ENCODE peak calls at places on chromosomes 13 and 19, in six cellular contexts. Q, N, Z, R, B and C are unnamed samples.
A peak's percentile ranks its signal among the peaks of the same experiment; 100 is the strongest.

GRCh38 chr13:107271226-107271625 is 703.3 kb upstream of the ARGLU1 start:
- DNase-seq in Q (no peak), N (no peak), Z (no peak), R (no peak), B (no peak), C (no peak)

GRCh38 chr19:46288896-46289588 is 7.8 kb upstream of the HIF3A start:
- DNase-seq in Q (no peak), N (no peak), Z (peak; percentile 74), R (no peak), B (no peak), C (no peak)

GRCh38 chr13:29597701-29598100 is 2.2 kb upstream of the SLC7A1 start:
- DNase-seq in Q (no peak), N (no peak), Z (no peak), R (no peak), B (no peak), C (no peak)

GRCh38 chr13:109422163-109422562 is 364.2 kb downstream of the IRS2 start:
- DNase-seq in Q (peak; percentile 21), N (no peak), Z (no peak), R (no peak), B (no peak), C (no peak)

GRCh38 chr13:110636053-110636475 is 20.7 kb downstream of the NAXD start:
- DNase-seq in Q (no peak), N (no peak), Z (no peak), R (no peak), B (no peak), C (no peak)

GRCh38 chr13:21674271-21675009 is 3.6 kb downstream of the FGF9 start:
- DNase-seq in Q (no peak), N (no peak), Z (no peak), R (no peak), B (no peak), C (no peak)

GRCh38 chr13:44447783-44448182 is 74.2 kb downstream of the SERP2 start:
- DNase-seq in Q (no peak), N (no peak), Z (no peak), R (no peak), B (no peak), C (no peak)

GRCh38 chr19:49064768-49065611 is at the start of gene NTF4:
- DNase-seq in Q (peak; percentile 19), N (no peak), Z (peak; percentile 61), R (no peak), B (no peak), C (no peak)

GRCh38 chr19:15935167-15935702 is 906 bp upstream of the CYP4F11 start:
- DNase-seq in Q (no peak), N (no peak), Z (peak; percentile 3), R (no peak), B (no peak), C (no peak)

GRCh38 chr13:30021611-30022010 is 171.2 kb upstream of the UBL3 start:
- DNase-seq in Q (no peak), N (no peak), Z (no peak), R (no peak), B (no peak), C (no peak)

GRCh38 chr13:95882121-95882520 is 171.1 kb downstream of the UGGT2 start:
- DNase-seq in Q (peak; percentile 27), N (no peak), Z (no peak), R (no peak), B (no peak), C (no peak)

GRCh38 chr13:77902319-77902963 is 16.2 kb downstream of the EDNRB start:
- DNase-seq in Q (no peak), N (no peak), Z (no peak), R (no peak), B (no peak), C (no peak)

GRCh38 chr19:53511933-53512374 is 26.0 kb upstream of the ZNF331 start:
- DNase-seq in Q (peak; percentile 64), N (peak; percentile 35), Z (no peak), R (no peak), B (no peak), C (peak; percentile 28)

GRCh38 chr19:1090731-1091543 is 4.2 kb downstream of the POLR2E start:
- DNase-seq in Q (no peak), N (no peak), Z (no peak), R (no peak), B (no peak), C (no peak)

GRCh38 chr19:46537136-46538097 is 41.8 kb upstream of the PNMA8B start:
- DNase-seq in Q (peak; percentile 54), N (peak; percentile 61), Z (peak; percentile 59), R (no peak), B (no peak), C (no peak)

GRCh38 chr13:110348751-110349150 is 41.7 kb downstream of the COL4A2 start:
- DNase-seq in Q (no peak), N (no peak), Z (no peak), R (no peak), B (no peak), C (no peak)

GRCh38 chr19:33419763-33420080 is 46.2 kb downstream of the CEBPG start:
- DNase-seq in Q (no peak), N (no peak), Z (no peak), R (no peak), B (no peak), C (no peak)

GRCh38 chr19:33055718-33056117 is 9.0 kb downstream of the RHPN2 start:
- DNase-seq in Q (no peak), N (no peak), Z (no peak), R (no peak), B (no peak), C (no peak)

GRCh38 chr19:31527443-31527842 is 178.2 kb upstream of the TSHZ3 start:
- DNase-seq in Q (no peak), N (no peak), Z (no peak), R (no peak), B (no peak), C (no peak)

GRCh38 chr19:48424694-48425219 is 21.0 kb upstream of the GRWD1 start:
- DNase-seq in Q (no peak), N (no peak), Z (peak; percentile 92), R (no peak), B (no peak), C (no peak)

GRCh38 chr13:52644108-52644507 is 1.9 kb downstream of the HNRNPA1L2 start:
- DNase-seq in Q (no peak), N (no peak), Z (no peak), R (no peak), B (no peak), C (no peak)

GRCh38 chr19:48815870-48816501 is 5.2 kb upstream of the BCAT2 start:
- DNase-seq in Q (peak; percentile 93), N (no peak), Z (peak; percentile 71), R (no peak), B (no peak), C (no peak)

GRCh38 chr19:46714523-46715106 is 2.3 kb downstream of the PRKD2 start:
- DNase-seq in Q (no peak), N (peak; percentile 83), Z (no peak), R (no peak), B (no peak), C (peak; percentile 84)

GRCh38 chr13:90867336-90867683 is 480.2 kb upstream of the MIR17HG start:
- DNase-seq in Q (peak; percentile 74), N (no peak), Z (peak; percentile 14), R (peak; percentile 0), B (peak; percentile 40), C (peak; percentile 8)

GRCh38 chr13:70253834-70254233 is 145.6 kb upstream of the KLHL1 start:
- DNase-seq in Q (no peak), N (no peak), Z (no peak), R (no peak), B (no peak), C (no peak)

GRCh38 chr13:41179593-41180250 is 14.6 kb downstream of the KBTBD7 start:
- DNase-seq in Q (no peak), N (no peak), Z (no peak), R (no peak), B (no peak), C (no peak)

GRCh38 chr13:30659980-30660379 is 42.3 kb downstream of the USPL1 start:
- DNase-seq in Q (no peak), N (no peak), Z (no peak), R (no peak), B (no peak), C (no peak)

GRCh38 chr13:23212621-23213020 is 31.8 kb downstream of the SGCG start:
- DNase-seq in Q (no peak), N (no peak), Z (no peak), R (no peak), B (no peak), C (no peak)

GRCh38 chr19:39679791-39680168 is 24.1 kb downstream of the LGALS16 start:
- DNase-seq in Q (no peak), N (no peak), Z (no peak), R (no peak), B (no peak), C (no peak)

GRCh38 chr19:39681416-39681815 is 22.9 kb upstream of the LGALS14 start:
- DNase-seq in Q (no peak), N (no peak), Z (no peak), R (no peak), B (no peak), C (no peak)

GRCh38 chr19:39677931-39678889 is 22.5 kb downstream of the LGALS16 start:
- DNase-seq in Q (peak; percentile 90), N (no peak), Z (no peak), R (no peak), B (no peak), C (no peak)

GRCh38 chr19:39679056-39679790 is 23.5 kb downstream of the LGALS16 start:
- DNase-seq in Q (no peak), N (no peak), Z (no peak), R (no peak), B (no peak), C (peak; percentile 5)

GRCh38 chr19:39680593-39680992 is 23.7 kb upstream of the LGALS14 start:
- DNase-seq in Q (no peak), N (no peak), Z (no peak), R (no peak), B (no peak), C (no peak)
- TF ChIP-seq POLR2A in Q (no peak), N (no peak), Z (no peak), R (no peak), B (no peak), C (no peak)

GRCh38 chr13:48042889-48043288 is 5.4 kb downstream of the NUDT15 start:
- DNase-seq in Q (no peak), N (no peak), Z (no peak), R (no peak), B (no peak), C (no peak)

GRCh38 chr13:48040059-48040458 is 2.5 kb downstream of the NUDT15 start:
- DNase-seq in Q (no peak), N (no peak), Z (no peak), R (no peak), B (no peak), C (no peak)

GRCh38 chr13:48038763-48039162 is 1.2 kb downstream of the NUDT15 start:
- DNase-seq in Q (no peak), N (no peak), Z (no peak), R (no peak), B (no peak), C (no peak)

GRCh38 chr13:48037346-48038173 is at the start of gene NUDT15:
- DNase-seq in Q (peak; percentile 95), N (peak; percentile 91), Z (peak; percentile 88), R (peak; percentile 75), B (peak; percentile 89), C (peak; percentile 87)
- TF ChIP-seq POLR2A in Q (peak; percentile 97), N (peak; percentile 95), Z (peak; percentile 76), R (no peak), B (no peak), C (peak; percentile 99)

GRCh38 chr19:17751103-17751911 is at the start of gene FCHO1:
- DNase-seq in Q (peak; percentile 55), N (peak; percentile 95), Z (no peak), R (peak; percentile 65), B (no peak), C (peak; percentile 62)
- TF ChIP-seq POLR2A in Q (no peak), N (no peak), Z (no peak), R (no peak), B (no peak), C (no peak)

GRCh38 chr13:35055705-35056104 is 113.6 kb downstream of the NBEA start:
- DNase-seq in Q (no peak), N (no peak), Z (no peak), R (no peak), B (no peak), C (no peak)
- TF ChIP-seq POLR2A in Q (no peak), N (no peak), Z (no peak), R (no peak), B (no peak), C (no peak)